ENCODE peak calls at places on chromosome 2, in seven cellular contexts. A, B, K, D, X, N and R are unnamed samples.

GRCh38 chr2:218357194-218358177 is 829 bp downstream of the CATIP start:
- DNase-seq in A (no peak), B (peak; percentile 27), K (no peak), D (no peak), X (no peak), N (no peak), R (no peak)

GRCh38 chr2:135875491-135876065 is 665 bp downstream of the MCM6 start:
- DNase-seq in A (peak; percentile 54), B (peak; percentile 37), K (no peak), D (peak; percentile 48), X (peak; percentile 13), N (peak; percentile 77), R (peak; percentile 67)

GRCh38 chr2:215514516-215514915 is 78.6 kb upstream of the FN1 start:
- DNase-seq in A (no peak), B (no peak), K (no peak), D (no peak), X (no peak), N (no peak), R (no peak)

GRCh38 chr2:172412996-172413492 is 14.3 kb upstream of the ITGA6 start:
- DNase-seq in A (no peak), B (no peak), K (no peak), D (no peak), X (no peak), N (no peak), R (no peak)

GRCh38 chr2:215880970-215881369 is 132.4 kb downstream of the MREG start:
- DNase-seq in A (no peak), B (no peak), K (peak; percentile 43), D (peak; percentile 57), X (no peak), N (peak; percentile 57), R (no peak)

GRCh38 chr2:134457353-134457752 is 203.5 kb downstream of the MGAT5 start:
- DNase-seq in A (no peak), B (no peak), K (no peak), D (no peak), X (no peak), N (no peak), R (no peak)

GRCh38 chr2:19256239-19256638 is 102.2 kb downstream of the OSR1 start:
- DNase-seq in A (peak; percentile 91), B (peak; percentile 99), K (no peak), D (peak; percentile 82), X (no peak), N (no peak), R (peak; percentile 99)

GRCh38 chr2:68463287-68463877 is 3.7 kb downstream of the FBXO48 start:
- DNase-seq in A (peak; percentile 76), B (peak; percentile 63), K (peak; percentile 57), D (peak; percentile 75), X (no peak), N (peak; percentile 22), R (peak; percentile 67)

GRCh38 chr2:10297191-10297700 is 5.5 kb upstream of the HPCAL1 start:
- DNase-seq in A (no peak), B (peak; percentile 13), K (no peak), D (peak; percentile 22), X (no peak), N (no peak), R (no peak)

GRCh38 chr2:200172521-200172920 is 134.0 kb upstream of the SPATS2L start:
- DNase-seq in A (no peak), B (no peak), K (no peak), D (no peak), X (no peak), N (no peak), R (no peak)

GRCh38 chr2:11352781-11353537 is 8.5 kb upstream of the ROCK2 start:
- DNase-seq in A (no peak), B (no peak), K (no peak), D (no peak), X (no peak), N (no peak), R (no peak)

GRCh38 chr2:235300368-235301201 is 193.3 kb upstream of the AGAP1 start:
- DNase-seq in A (peak; percentile 25), B (peak; percentile 79), K (peak; percentile 2), D (peak; percentile 14), X (no peak), N (no peak), R (peak; percentile 73)

GRCh38 chr2:198901894-198902293 is 555.8 kb downstream of the SATB2 start:
- DNase-seq in A (no peak), B (no peak), K (no peak), D (no peak), X (no peak), N (no peak), R (peak; percentile 2)

GRCh38 chr2:206054952-206055351 is 31.0 kb downstream of the INO80D start:
- DNase-seq in A (no peak), B (no peak), K (no peak), D (peak; percentile 16), X (no peak), N (no peak), R (no peak)

GRCh38 chr2:9644603-9645002 is 13.8 kb upstream of the YWHAQ start:
- DNase-seq in A (peak; percentile 34), B (no peak), K (no peak), D (no peak), X (no peak), N (no peak), R (no peak)

GRCh38 chr2:201363857-201364560 is 6.9 kb upstream of the FLACC1 start:
- DNase-seq in A (peak; percentile 69), B (peak; percentile 71), K (peak; percentile 21), D (peak; percentile 70), X (no peak), N (peak; percentile 1), R (peak; percentile 72)

GRCh38 chr2:23566236-23567142 is 181.5 kb downstream of the KLHL29 start:
- DNase-seq in A (peak; percentile 18), B (peak; percentile 21), K (no peak), D (peak; percentile 30), X (no peak), N (peak; percentile 32), R (peak; percentile 29)

GRCh38 chr2:233446616-233447305 is 92.5 kb downstream of the DGKD start:
- DNase-seq in A (no peak), B (no peak), K (no peak), D (no peak), X (no peak), N (no peak), R (no peak)

GRCh38 chr2:239874636-239875356 is 150.3 kb downstream of the NDUFA10 start:
- DNase-seq in A (no peak), B (no peak), K (no peak), D (no peak), X (no peak), N (no peak), R (no peak)

GRCh38 chr2:8168007-8168717 is 513.7 kb upstream of the ID2 start:
- DNase-seq in A (no peak), B (no peak), K (no peak), D (no peak), X (no peak), N (no peak), R (no peak)

GRCh38 chr2:109171444-109172334 is 42.7 kb downstream of the SH3RF3 start:
- DNase-seq in A (peak; percentile 98), B (peak; percentile 100), K (peak; percentile 52), D (peak; percentile 94), X (peak; percentile 71), N (no peak), R (peak; percentile 94)